ENCODE peak calls at places on chromosomes 13 and 19, in four cellular contexts. One of them, this sample, is unnamed.

GRCh38 chr13:32468502-32469147 is 40.7 kb upstream of the N4BP2L1 start:
- DNase-seq in Kasumi-1: no peak
- DNase-seq in HFF-Myc: no peak
- DNase-seq in MV-4-11: no peak
- DNase-seq in this sample: no peak

GRCh38 chr13:112888238-112889111 is 80.5 kb upstream of the MCF2L start:
- DNase-seq in Kasumi-1: no peak
- DNase-seq in MV-4-11: no peak
- DNase-seq in HFF-Myc: no peak
- DNase-seq in this sample: no peak

GRCh38 chr19:7326105-7326877 is 22.4 kb upstream of the ARHGEF18 start:
- DNase-seq in Kasumi-1: peak
- DNase-seq in MV-4-11: no peak
- DNase-seq in HFF-Myc: no peak
- DNase-seq in this sample: no peak

GRCh38 chr13:95452376-95452775 is 100.1 kb upstream of the CLDN10 start:
- DNase-seq in MV-4-11: no peak
- DNase-seq in HFF-Myc: no peak
- DNase-seq in Kasumi-1: no peak
- DNase-seq in this sample: no peak

GRCh38 chr19:50384685-50385535 is 763 bp downstream of the POLD1 start:
- DNase-seq in Kasumi-1: peak
- DNase-seq in MV-4-11: peak
- DNase-seq in HFF-Myc: no peak
- DNase-seq in this sample: peak

GRCh38 chr13:97256343-97256783 is 34.2 kb downstream of the MBNL2 start:
- DNase-seq in HFF-Myc: peak
- DNase-seq in Kasumi-1: no peak
- DNase-seq in MV-4-11: no peak
- DNase-seq in this sample: no peak

GRCh38 chr13:98507060-98507797 is 69.7 kb downstream of the STK24 start:
- DNase-seq in HFF-Myc: no peak
- DNase-seq in MV-4-11: no peak
- DNase-seq in Kasumi-1: no peak
- DNase-seq in this sample: peak

GRCh38 chr19:53333071-53333465 is 481 bp upstream of the ZNF845 start:
- DNase-seq in MV-4-11: no peak
- DNase-seq in HFF-Myc: no peak
- DNase-seq in Kasumi-1: no peak
- DNase-seq in this sample: no peak

GRCh38 chr19:35882074-35882832 is 13.9 kb downstream of the APLP1 start:
- DNase-seq in MV-4-11: peak
- DNase-seq in Kasumi-1: peak
- DNase-seq in HFF-Myc: peak
- DNase-seq in this sample: peak

GRCh38 chr13:41179593-41180250 is 14.6 kb downstream of the KBTBD7 start:
- DNase-seq in Kasumi-1: no peak
- DNase-seq in MV-4-11: no peak
- DNase-seq in HFF-Myc: peak
- DNase-seq in this sample: no peak

GRCh38 chr19:5131866-5132561 is 163.1 kb downstream of the KDM4B start:
- DNase-seq in MV-4-11: no peak
- DNase-seq in Kasumi-1: no peak
- DNase-seq in HFF-Myc: no peak
- DNase-seq in this sample: no peak

This sample was measured in cardiac muscle cell.